ENCODE peak calls at places on chromosomes 7 and 10, in six cellular contexts. G is right cardiac atrium, W is heart left ventricle, Q is WERI-Rb-1, J is fibroblast of the aortic adventitia, O is epithelial cell of esophagus. Z is an unnamed sample.

GRCh38 chr7:155598810-155599210 is 45.7 kb upstream of the RBM33 start:
- DNase-seq in G (peak), W (peak), Q (peak), J (peak), O (peak), Z (peak)

GRCh38 chr7:150356265-150356897 is 12.2 kb upstream of the REPIN1 start:
- DNase-seq in G (no peak), W (no peak), Q (no peak), J (peak), O (peak), Z (no peak)

GRCh38 chr7:79308176-79308575 is 145.3 kb downstream of the MAGI2 start:
- DNase-seq in G (no peak), W (no peak), Q (no peak), J (no peak), O (peak), Z (peak)

GRCh38 chr10:58701398-58702135 is 188.9 kb downstream of the BICC1 start:
- DNase-seq in G (no peak), W (no peak), Q (no peak), J (peak), O (peak), Z (peak)

GRCh38 chr10:47206449-47207279 is 93.3 kb upstream of the GDF10 start:
- DNase-seq in G (no peak), W (no peak), Q (no peak), J (peak), O (no peak), Z (no peak)

GRCh38 chr10:102243304-102243703 is 2.0 kb upstream of the PITX3 start:
- DNase-seq in G (no peak), W (no peak), Q (no peak), J (peak), O (peak), Z (peak)

GRCh38 chr7:113109718-113110117 is 8.6 kb downstream of the SMIM30 start:
- DNase-seq in G (no peak), W (no peak), Q (no peak), J (no peak), O (peak), Z (peak)

GRCh38 chr7:141208539-141208938 is 134.7 kb downstream of the TMEM178B start:
- DNase-seq in G (no peak), W (no peak), Q (no peak), J (no peak), O (peak), Z (peak)

GRCh38 chr10:103476046-103476768 is 2.8 kb downstream of the CALHM3 start:
- DNase-seq in G (no peak), W (no peak), Q (peak), J (no peak), O (no peak), Z (no peak)

GRCh38 chr7:139446051-139446890 is 37.2 kb downstream of the KLRG2 start:
- DNase-seq in G (no peak), W (no peak), Q (no peak), J (no peak), O (no peak), Z (no peak)

GRCh38 chr7:154423219-154423618 is 371.0 kb downstream of the DPP6 start:
- DNase-seq in G (no peak), W (no peak), Q (peak), J (no peak), O (no peak), Z (no peak)

GRCh38 chr10:122208616-122209430 is 62.3 kb upstream of the BTBD16 start:
- DNase-seq in G (no peak), W (no peak), Q (no peak), J (no peak), O (no peak), Z (no peak)

DNA sequence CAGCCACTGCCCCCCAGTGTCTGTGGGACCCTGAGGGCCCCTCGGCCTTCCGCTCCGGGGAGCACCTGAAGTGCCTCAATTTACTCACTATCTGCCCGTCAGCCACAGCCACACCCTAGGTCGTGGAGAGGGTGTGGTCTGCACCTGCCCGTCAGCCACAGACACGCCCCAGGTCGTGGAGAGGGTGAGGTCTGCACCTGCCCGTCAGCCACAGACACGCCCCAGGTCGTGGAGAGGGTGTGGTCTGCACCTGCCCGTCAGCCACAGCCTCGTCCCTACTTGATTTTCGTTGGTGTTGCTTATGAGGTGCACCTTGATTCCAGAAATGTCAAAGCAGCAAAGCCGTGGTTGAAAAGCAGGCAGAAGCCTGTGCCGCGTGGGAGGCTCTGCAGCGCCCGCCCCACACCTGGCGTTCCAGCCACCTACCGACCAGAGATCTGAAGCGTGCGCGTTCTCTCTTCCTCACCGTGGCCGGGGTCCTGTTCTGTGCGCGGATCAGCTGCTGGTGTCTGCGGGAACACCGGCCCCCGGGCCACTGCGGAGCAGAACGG is 101.6 kb downstream of the DYNC2I1 start:
- DNase-seq in G (peak), W (no peak), Q (peak), J (no peak), O (peak), Z (peak)
- H3K4me3 ChIP-seq in G (no peak), W (peak), Q (peak), J (no peak), O (peak), Z (peak)

GRCh38 chr7:123423622-123424021 is 110.8 kb downstream of the IQUB start:
- DNase-seq in G (no peak), W (no peak), Q (no peak), J (no peak), O (no peak), Z (no peak)

GRCh38 chr7:123425246-123425645 is 109.1 kb downstream of the IQUB start:
- DNase-seq in G (no peak), W (no peak), Q (no peak), J (no peak), O (peak), Z (peak)

DNA sequence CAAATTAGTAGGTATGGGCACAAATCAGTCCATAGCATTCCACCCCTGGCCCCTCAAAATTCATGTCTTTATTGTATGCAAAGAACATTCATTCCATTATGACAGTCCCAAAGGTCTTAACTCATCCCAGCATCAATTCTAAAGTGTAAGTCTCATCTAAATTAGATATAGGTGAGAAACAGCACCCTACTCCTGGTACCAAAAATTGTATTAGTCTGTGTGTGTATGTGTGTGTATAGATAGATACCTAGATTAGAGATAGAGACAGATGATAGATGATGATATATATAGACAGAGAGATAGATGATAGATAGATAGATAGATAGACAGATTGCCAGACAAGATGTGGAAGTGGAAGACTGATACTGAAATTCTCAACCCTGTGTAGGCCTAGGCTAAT is 109.9 kb downstream of the IQUB start:
- DNase-seq in G (no peak), W (no peak), Q (no peak), J (no peak), O (no peak), Z (no peak)
- H3K4me3 ChIP-seq in G (no peak), W (no peak), Q (no peak), J (no peak), O (no peak), Z (no peak)

GRCh38 chr7:71349583-71350481 is 217.9 kb downstream of the GALNT17 start:
- DNase-seq in G (no peak), W (no peak), Q (no peak), J (no peak), O (no peak), Z (no peak)
- H3K4me3 ChIP-seq in G (no peak), W (no peak), Q (no peak), J (no peak), O (no peak), Z (no peak)

DNA sequence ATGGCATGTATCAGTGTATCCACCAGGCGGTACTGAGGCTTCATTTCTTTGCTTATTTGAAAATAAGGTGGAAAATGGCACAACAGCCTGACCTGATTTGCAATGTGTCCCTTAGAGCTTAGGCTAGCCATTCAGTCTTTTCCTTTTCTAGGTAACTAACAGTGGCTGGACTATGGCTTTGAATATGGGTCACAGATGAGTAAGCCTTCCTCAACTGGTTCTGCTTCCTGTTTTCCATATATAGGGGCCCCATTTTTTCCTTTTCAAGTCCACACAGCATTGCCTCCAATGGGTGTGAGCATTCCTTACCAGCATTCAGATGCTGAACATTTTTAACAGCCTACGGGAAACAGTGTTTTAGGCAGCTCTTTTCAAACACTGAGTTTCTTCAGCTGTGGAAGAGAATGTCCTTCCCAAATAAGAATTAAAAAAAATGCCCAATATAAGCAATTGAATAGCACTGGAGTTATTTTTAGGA is 3.9 kb upstream of the ITGB1 start:
- DNase-seq in G (no peak), W (no peak), Q (no peak), J (peak), O (peak), Z (peak)
- H3K4me3 ChIP-seq in G (peak), W (peak), Q (no peak), J (peak), O (no peak), Z (no peak)

GRCh38 chr10:45199380-45199740 is 116.0 kb downstream of the OR13A1 start:
- DNase-seq in G (peak), W (no peak), Q (peak), J (no peak), O (no peak), Z (no peak)
- H3K4me3 ChIP-seq in G (no peak), W (no peak), Q (no peak), J (no peak), O (no peak), Z (no peak)

Z was measured in bronchial epithelial cell.